ENCODE peak calls at places on chromosome 18, in ten cellular contexts. D is effector memory CD4-positive, alpha-beta T cell; W is MG63; K is NCI-H524; S is stimulated activated CD8-positive, alpha-beta memory T cell treated with anti-CD3 and anti-CD28 coated beads, Interleukin-7, amount 100 ng/mL, for 24 hours; P is CD8-positive, alpha-beta memory T cell; L is hippocampal formation; C is T-cell; J is AG09319; B is activated CD8-positive, alpha-beta memory T cell treated with anti-CD3 and anti-CD28 coated beads, Interleukin-2, amount 50 U/mL, for 48 hours. H is an unnamed sample.

GRCh38 chr18:74541703-74542555 is 7.6 kb downstream of the CNDP1 start:
- DNase-seq in D (no peak), W (no peak), K (no peak), S (no peak), P (no peak), L (peak), C (no peak), J (no peak), B (no peak), H (no peak)

GRCh38 chr18:37578182-37578678 is 12.6 kb upstream of the CELF4 start:
- DNase-seq in D (no peak), W (no peak), K (no peak), S (no peak), P (no peak), L (no peak), C (no peak), J (no peak), B (no peak), H (no peak)

GRCh38 chr18:23115683-23116096 is 19.6 kb upstream of the CABLES1 start:
- DNase-seq in D (no peak), W (peak), K (no peak), S (no peak), P (no peak), L (no peak), C (no peak), J (peak), B (no peak), H (no peak)

GRCh38 chr18:26736301-26736700 is 129.2 kb downstream of the AQP4 start:
- DNase-seq in D (no peak), W (no peak), K (no peak), S (no peak), P (no peak), L (no peak), C (no peak), J (no peak), B (no peak), H (no peak)

GRCh38 chr18:48000701-48001100 is 70.2 kb upstream of the SMAD2 start:
- DNase-seq in D (no peak), W (no peak), K (no peak), S (no peak), P (no peak), L (no peak), C (no peak), J (no peak), B (no peak), H (no peak)

GRCh38 chr18:6627621-6628020 is 101.9 kb upstream of the ARHGAP28 start:
- DNase-seq in D (no peak), W (no peak), K (no peak), S (no peak), P (no peak), L (no peak), C (no peak), J (no peak), B (no peak), H (no peak)

GRCh38 chr18:51235011-51235789 is 37.7 kb upstream of the MEX3C start:
- DNase-seq in D (no peak), W (peak), K (no peak), S (no peak), P (no peak), L (no peak), C (no peak), J (no peak), B (peak), H (no peak)

GRCh38 chr18:50654658-50655550 is 95.0 kb downstream of the MAPK4 start:
- DNase-seq in D (no peak), W (no peak), K (no peak), S (no peak), P (no peak), L (no peak), C (no peak), J (no peak), B (no peak), H (no peak)

H was measured in NCI-H1694.